ENCODE peak calls at places on chromosomes 1 and 21, in four cellular contexts. One of them, this sample, is unnamed.

GRCh38 chr1:228162286-228163003 is 3.2 kb upstream of the IBA57 start:
- DNase-seq in esophagus muscularis mucosa: no peak
- DNase-seq in AG10803: peak; percentile 34
- DNase-seq in gastrocnemius medialis: no peak
- DNase-seq in this sample: no peak

GRCh38 chr1:88375977-88376376 is 308.1 kb upstream of the PKN2 start:
- DNase-seq in AG10803: no peak
- DNase-seq in esophagus muscularis mucosa: no peak
- DNase-seq in gastrocnemius medialis: no peak
- DNase-seq in this sample: no peak

GRCh38 chr1:94047914-94048313 is 73.0 kb downstream of the ABCA4 start:
- DNase-seq in AG10803: no peak
- DNase-seq in esophagus muscularis mucosa: no peak
- DNase-seq in gastrocnemius medialis: no peak
- DNase-seq in this sample: no peak

GRCh38 chr21:16713331-16714114 is 799.3 kb upstream of the CXADR start:
- DNase-seq in AG10803: peak; percentile 13
- DNase-seq in esophagus muscularis mucosa: no peak
- DNase-seq in gastrocnemius medialis: no peak
- DNase-seq in this sample: no peak

GRCh38 chr1:229384822-229385221 is 42.0 kb upstream of the CCSAP start:
- DNase-seq in gastrocnemius medialis: no peak
- DNase-seq in esophagus muscularis mucosa: no peak
- DNase-seq in AG10803: no peak
- DNase-seq in this sample: no peak

GRCh38 chr1:63728611-63729226 is 45.1 kb upstream of the ROR1 start:
- DNase-seq in esophagus muscularis mucosa: no peak
- DNase-seq in AG10803: no peak
- DNase-seq in gastrocnemius medialis: no peak
- DNase-seq in this sample: no peak

GRCh38 chr1:205572426-205572825 is 59.4 kb downstream of the ELK4 start:
- DNase-seq in gastrocnemius medialis: no peak
- DNase-seq in AG10803: no peak
- DNase-seq in esophagus muscularis mucosa: no peak
- DNase-seq in this sample: no peak

GRCh38 chr1:92095868-92096267 is 15.7 kb downstream of the BTBD8 start:
- DNase-seq in gastrocnemius medialis: no peak
- DNase-seq in AG10803: no peak
- DNase-seq in esophagus muscularis mucosa: no peak
- DNase-seq in this sample: no peak

GRCh38 chr1:17922833-17923232 is 167.7 kb downstream of the ACTL8 start:
- DNase-seq in esophagus muscularis mucosa: no peak
- DNase-seq in gastrocnemius medialis: no peak
- DNase-seq in AG10803: peak; percentile 30
- DNase-seq in this sample: peak; percentile 64

GRCh38 chr1:84619383-84620093 is 45.3 kb upstream of the CTBS start:
- DNase-seq in AG10803: peak; percentile 60
- DNase-seq in gastrocnemius medialis: no peak
- DNase-seq in esophagus muscularis mucosa: no peak
- DNase-seq in this sample: no peak

GRCh38 chr21:39066829-39067785 is 116.1 kb downstream of the PSMG1 start:
- DNase-seq in AG10803: no peak
- DNase-seq in esophagus muscularis mucosa: no peak
- DNase-seq in gastrocnemius medialis: no peak
- DNase-seq in this sample: no peak

GRCh38 chr1:62082456-62083363 is 111.9 kb upstream of the L1TD1 start:
- DNase-seq in esophagus muscularis mucosa: no peak
- DNase-seq in AG10803: peak; percentile 46
- DNase-seq in gastrocnemius medialis: no peak
- DNase-seq in this sample: peak; percentile 66

GRCh38 chr1:14524816-14525215 is 73.7 kb upstream of the KAZN start:
- DNase-seq in esophagus muscularis mucosa: no peak
- DNase-seq in gastrocnemius medialis: no peak
- DNase-seq in AG10803: no peak
- DNase-seq in this sample: no peak

GRCh38 chr1:44783697-44784093 is 4.3 kb downstream of the BEST4 start:
- DNase-seq in AG10803: no peak
- DNase-seq in gastrocnemius medialis: no peak
- DNase-seq in esophagus muscularis mucosa: no peak
- DNase-seq in this sample: no peak

GRCh38 chr1:103110701-103111100 is 2.4 kb upstream of the COL11A1 start:
- DNase-seq in esophagus muscularis mucosa: no peak
- DNase-seq in AG10803: no peak
- DNase-seq in gastrocnemius medialis: no peak
- DNase-seq in this sample: no peak

GRCh38 chr1:28087614-28088167 is 719 bp downstream of the EYA3 start:
- DNase-seq in esophagus muscularis mucosa: no peak
- DNase-seq in gastrocnemius medialis: no peak
- DNase-seq in AG10803: peak; percentile 13
- DNase-seq in this sample: peak; percentile 23

GRCh38 chr1:17276568-17276967 is 27.7 kb downstream of the PADI3 start:
- DNase-seq in AG10803: peak; percentile 76
- DNase-seq in gastrocnemius medialis: no peak
- DNase-seq in esophagus muscularis mucosa: no peak
- DNase-seq in this sample: no peak

GRCh38 chr1:189859385-189859977 is 618.2 kb downstream of the BRINP3 start:
- DNase-seq in esophagus muscularis mucosa: no peak
- DNase-seq in AG10803: no peak
- DNase-seq in gastrocnemius medialis: no peak
- DNase-seq in this sample: peak; percentile 60

GRCh38 chr1:171280596-171280995 is 32.3 kb downstream of the FMO1 start:
- DNase-seq in gastrocnemius medialis: no peak
- DNase-seq in esophagus muscularis mucosa: peak; percentile 72
- DNase-seq in AG10803: no peak
- DNase-seq in this sample: no peak

GRCh38 chr21:42770717-42771502 is 108.4 kb downstream of the WDR4 start:
- DNase-seq in esophagus muscularis mucosa: no peak
- DNase-seq in gastrocnemius medialis: no peak
- DNase-seq in AG10803: no peak
- DNase-seq in this sample: no peak

GRCh38 chr1:159953866-159954515 is at the start of gene SLAMF9:
- DNase-seq in esophagus muscularis mucosa: no peak
- DNase-seq in gastrocnemius medialis: no peak
- DNase-seq in AG10803: peak; percentile 13
- DNase-seq in this sample: no peak

GRCh38 chr1:161229896-161230295 is 4.0 kb downstream of the TOMM40L start:
- DNase-seq in AG10803: no peak
- DNase-seq in esophagus muscularis mucosa: no peak
- DNase-seq in gastrocnemius medialis: no peak
- DNase-seq in this sample: no peak

GRCh38 chr1:17640411-17640810 is 100.9 kb downstream of the ARHGEF10L start:
- DNase-seq in esophagus muscularis mucosa: no peak
- DNase-seq in AG10803: peak; percentile 14
- DNase-seq in gastrocnemius medialis: no peak
- DNase-seq in this sample: no peak

GRCh38 chr1:208239518-208240381 is 4.4 kb downstream of the PLXNA2 start:
- DNase-seq in AG10803: no peak
- DNase-seq in gastrocnemius medialis: no peak
- DNase-seq in esophagus muscularis mucosa: no peak
- DNase-seq in this sample: no peak

GRCh38 chr1:221272940-221273339 is 393.7 kb downstream of the HLX start:
- DNase-seq in AG10803: no peak
- DNase-seq in gastrocnemius medialis: no peak
- DNase-seq in esophagus muscularis mucosa: no peak
- DNase-seq in this sample: no peak

GRCh38 chr1:45012639-45013278 is 705 bp downstream of the UROD start:
- DNase-seq in esophagus muscularis mucosa: peak; percentile 82
- DNase-seq in AG10803: peak; percentile 65
- DNase-seq in gastrocnemius medialis: peak; percentile 78
- DNase-seq in this sample: peak; percentile 38

GRCh38 chr21:44919913-44920693 is 596 bp downstream of the ITGB2 start:
- DNase-seq in AG10803: no peak
- DNase-seq in gastrocnemius medialis: no peak
- DNase-seq in esophagus muscularis mucosa: no peak
- DNase-seq in this sample: peak; percentile 28

GRCh38 chr1:83976920-83977319 is 22.0 kb downstream of the TTLL7 start:
- DNase-seq in AG10803: no peak
- DNase-seq in gastrocnemius medialis: no peak
- DNase-seq in esophagus muscularis mucosa: no peak
- DNase-seq in this sample: no peak

GRCh38 chr1:75696000-75696399 is 28.5 kb upstream of the ACADM start:
- DNase-seq in esophagus muscularis mucosa: no peak
- DNase-seq in gastrocnemius medialis: no peak
- DNase-seq in AG10803: no peak
- DNase-seq in this sample: no peak

GRCh38 chr1:235998812-235999211 is 66.1 kb downstream of the NID1 start:
- DNase-seq in esophagus muscularis mucosa: no peak
- DNase-seq in gastrocnemius medialis: no peak
- DNase-seq in AG10803: peak; percentile 48
- DNase-seq in this sample: no peak

GRCh38 chr1:227621211-227621610 is 57.9 kb downstream of the ZNF678 start:
- DNase-seq in gastrocnemius medialis: no peak
- DNase-seq in AG10803: no peak
- DNase-seq in esophagus muscularis mucosa: peak; percentile 66
- DNase-seq in this sample: no peak

GRCh38 chr1:214018605-214019268 is 31.0 kb downstream of the PROX1 start:
- DNase-seq in gastrocnemius medialis: no peak
- DNase-seq in AG10803: no peak
- DNase-seq in esophagus muscularis mucosa: no peak
- DNase-seq in this sample: no peak

GRCh38 chr1:220431840-220432239 is 96.1 kb upstream of the MARK1 start:
- DNase-seq in AG10803: no peak
- DNase-seq in esophagus muscularis mucosa: no peak
- DNase-seq in gastrocnemius medialis: no peak
- DNase-seq in this sample: no peak

GRCh38 chr1:2056955-2057590 is 6.9 kb downstream of the PRKCZ start:
- DNase-seq in esophagus muscularis mucosa: no peak
- DNase-seq in gastrocnemius medialis: no peak
- DNase-seq in AG10803: no peak
- DNase-seq in this sample: no peak

GRCh38 chr1:2054560-2054959 is 4.3 kb downstream of the PRKCZ start:
- DNase-seq in AG10803: no peak
- DNase-seq in esophagus muscularis mucosa: no peak
- DNase-seq in gastrocnemius medialis: no peak
- DNase-seq in this sample: no peak

GRCh38 chr1:2053784-2054376 is 3.7 kb downstream of the PRKCZ start:
- DNase-seq in AG10803: no peak
- DNase-seq in esophagus muscularis mucosa: no peak
- DNase-seq in gastrocnemius medialis: no peak
- DNase-seq in this sample: no peak

GRCh38 chr1:2053217-2053616 is 3.0 kb downstream of the PRKCZ start:
- DNase-seq in esophagus muscularis mucosa: no peak
- DNase-seq in gastrocnemius medialis: no peak
- DNase-seq in AG10803: no peak
- DNase-seq in this sample: no peak

DNA sequence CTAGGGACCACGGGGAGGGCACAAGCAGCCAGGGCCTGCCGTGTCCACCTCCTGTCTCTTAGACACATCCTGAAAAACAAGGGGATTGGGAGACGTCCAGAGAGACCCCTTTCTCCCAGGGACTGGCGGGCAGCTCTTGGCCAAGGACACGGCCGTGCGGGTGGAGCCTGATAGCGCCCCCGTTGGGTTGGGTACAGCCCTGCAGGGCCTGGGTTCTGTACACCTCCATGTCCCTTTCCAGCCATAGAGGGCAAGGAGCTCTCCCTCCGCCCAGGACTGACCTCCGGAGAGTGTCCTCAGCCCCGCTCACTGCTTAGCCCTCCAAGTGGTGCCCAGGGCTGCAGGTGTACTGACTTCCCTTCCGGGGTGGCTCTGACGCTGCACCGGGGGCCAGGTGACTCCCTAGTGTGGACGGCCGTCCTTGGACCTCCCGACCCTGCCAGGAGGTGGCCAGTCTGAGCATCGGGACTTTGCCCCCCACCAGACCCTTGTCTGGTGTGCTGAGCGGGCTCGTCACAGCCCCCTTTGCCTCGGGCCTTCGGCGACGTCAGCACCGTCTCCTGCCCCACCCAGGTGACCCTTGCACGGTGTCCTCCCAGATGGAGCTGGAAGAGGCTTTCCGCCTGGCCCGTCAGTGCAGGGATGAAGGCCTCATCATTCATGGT is 5.8 kb downstream of the PRKCZ start:
- DNase-seq in AG10803: no peak
- DNase-seq in esophagus muscularis mucosa: no peak
- DNase-seq in gastrocnemius medialis: no peak
- DNase-seq in this sample: no peak
- TF ChIP-seq CTCF in AG10803: no peak
- TF ChIP-seq CTCF in esophagus muscularis mucosa: no peak
- TF ChIP-seq CTCF in gastrocnemius medialis: no peak
- TF ChIP-seq CTCF in this sample: no peak

DNA sequence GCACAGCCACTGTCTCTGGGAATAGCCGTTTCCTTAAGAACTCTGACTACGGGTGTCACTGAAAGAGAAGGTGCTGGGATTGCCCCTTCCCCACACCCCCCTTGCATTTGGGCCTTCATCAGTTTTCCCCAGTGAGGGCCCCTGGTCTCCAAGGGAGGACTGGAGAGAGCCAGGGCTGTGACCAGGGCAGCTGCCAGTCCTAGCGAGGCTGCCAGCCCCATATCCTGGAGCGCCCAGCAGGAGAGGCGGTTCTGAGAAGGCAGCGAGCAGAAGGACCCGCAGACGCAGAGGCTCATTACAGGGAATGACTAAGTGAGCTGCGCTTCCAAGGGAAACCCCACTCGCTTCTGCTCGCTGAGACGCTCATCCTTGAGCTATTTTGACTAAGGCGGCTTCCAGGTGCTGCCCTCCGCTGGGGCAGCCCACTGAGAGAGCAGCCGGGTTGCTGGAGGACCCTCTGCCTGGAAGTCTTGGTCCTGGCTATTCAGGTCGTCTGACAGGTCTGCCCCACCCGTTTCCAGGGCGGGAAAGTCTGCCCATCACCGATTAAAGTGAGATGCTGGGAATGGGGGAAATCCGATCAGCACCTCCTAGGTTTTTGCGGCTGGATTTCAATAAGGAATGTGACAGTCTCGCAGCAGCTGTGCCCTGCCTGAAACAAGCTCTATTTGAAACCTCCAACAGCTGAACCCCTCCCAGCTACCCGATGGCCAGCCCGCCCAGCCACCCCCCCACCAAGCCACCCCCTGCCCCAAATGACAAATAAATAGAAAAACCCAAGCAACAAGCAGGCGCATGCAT is 2.9 kb downstream of the KCNN3 start:
- DNase-seq in esophagus muscularis mucosa: no peak
- DNase-seq in AG10803: peak; percentile 66
- DNase-seq in gastrocnemius medialis: peak; percentile 83
- DNase-seq in this sample: no peak
- TF ChIP-seq CTCF in esophagus muscularis mucosa: no peak
- TF ChIP-seq CTCF in AG10803: no peak
- TF ChIP-seq CTCF in gastrocnemius medialis: peak; percentile 33
- TF ChIP-seq CTCF in this sample: no peak

GRCh38 chr1:99849744-99850457 is at the start of gene AGL:
- DNase-seq in esophagus muscularis mucosa: peak; percentile 94
- DNase-seq in AG10803: peak; percentile 69
- DNase-seq in gastrocnemius medialis: peak; percentile 91
- DNase-seq in this sample: peak; percentile 88
- TF ChIP-seq CTCF in esophagus muscularis mucosa: no peak
- TF ChIP-seq CTCF in AG10803: no peak
- TF ChIP-seq CTCF in gastrocnemius medialis: no peak
- TF ChIP-seq CTCF in this sample: no peak

DNA sequence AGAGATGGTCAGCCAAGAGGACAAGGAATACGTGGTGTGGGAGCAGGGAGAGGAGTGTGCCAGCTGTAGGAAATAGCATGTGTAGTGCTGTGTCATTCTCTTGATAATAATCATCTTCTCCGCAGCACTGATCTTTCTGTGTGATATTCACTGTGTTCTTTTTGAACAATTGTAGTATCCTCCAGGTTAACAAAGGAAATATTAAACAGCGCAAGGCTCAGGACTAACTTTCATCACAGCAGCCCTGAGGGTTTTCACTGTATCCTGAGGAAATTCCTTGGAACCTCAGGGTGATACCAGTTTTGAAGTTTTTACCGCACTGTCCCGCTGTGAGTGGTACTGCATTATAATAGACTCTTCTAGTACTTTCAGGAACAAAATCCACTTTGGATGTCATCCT is 228.4 kb upstream of the COA6 start:
- DNase-seq in AG10803: no peak
- DNase-seq in gastrocnemius medialis: no peak
- DNase-seq in esophagus muscularis mucosa: peak; percentile 39
- DNase-seq in this sample: no peak
- TF ChIP-seq CTCF in AG10803: no peak
- TF ChIP-seq CTCF in gastrocnemius medialis: no peak
- TF ChIP-seq CTCF in esophagus muscularis mucosa: no peak
- TF ChIP-seq CTCF in this sample: no peak